ENCODE peak calls at places on chromosome 3, in five cellular contexts. S is PC-3, A is AG10803, Z is cardiac fibroblast, J is Panc1. M is an unnamed sample.

GRCh38 chr3:136752046-136752326 is 192 bp downstream of the STAG1 start:
- DNase-seq in S (no peak), A (no peak), Z (no peak), J (no peak), M (no peak)

GRCh38 chr3:55726501-55726775 is 239.3 kb upstream of the WNT5A start:
- DNase-seq in S (no peak), A (no peak), Z (no peak), J (no peak), M (no peak)

GRCh38 chr3:123713211-123713610 is 128.4 kb upstream of the HACD2 start:
- DNase-seq in S (no peak), A (no peak), Z (no peak), J (no peak), M (no peak)

GRCh38 chr3:96619475-96619874 is 194.9 kb upstream of the EPHA6 start:
- DNase-seq in S (no peak), A (no peak), Z (no peak), J (no peak), M (no peak)

GRCh38 chr3:140898340-140899180 is 43.1 kb upstream of the SLC25A36 start:
- DNase-seq in S (peak; percentile 65), A (peak; percentile 88), Z (peak; percentile 72), J (peak; percentile 28), M (peak; percentile 11)

GRCh38 chr3:159416854-159417253 is 571.8 kb upstream of the IL12A start:
- DNase-seq in S (peak; percentile 13), A (peak; percentile 38), Z (peak; percentile 29), J (no peak), M (no peak)

GRCh38 chr3:158107508-158108095 is 1.4 kb upstream of the SHOX2 start:
- DNase-seq in S (no peak), A (no peak), Z (no peak), J (no peak), M (no peak)

GRCh38 chr3:170721563-170721962 is 135.7 kb upstream of the SLC7A14 start:
- DNase-seq in S (no peak), A (no peak), Z (no peak), J (no peak), M (no peak)

GRCh38 chr3:187012609-187013051 is 82.3 kb downstream of the ST6GAL1 start:
- DNase-seq in S (no peak), A (no peak), Z (peak; percentile 34), J (no peak), M (no peak)

GRCh38 chr3:12188681-12189287 is 30.1 kb upstream of the TIMP4 start:
- DNase-seq in S (no peak), A (no peak), Z (no peak), J (no peak), M (no peak)

GRCh38 chr3:13393427-13394360 is 26.4 kb downstream of the NUP210 start:
- DNase-seq in S (no peak), A (no peak), Z (no peak), J (no peak), M (no peak)

GRCh38 chr3:33786565-33787327 is 11.7 kb upstream of the PDCD6IP start:
- DNase-seq in S (no peak), A (no peak), Z (no peak), J (no peak), M (no peak)

GRCh38 chr3:138673641-138674040 is 65.1 kb downstream of the FAIM start:
- DNase-seq in S (no peak), A (peak; percentile 87), Z (peak; percentile 69), J (no peak), M (no peak)

GRCh38 chr3:72990701-72991395 is 5.8 kb upstream of the PPP4R2 start:
- DNase-seq in S (no peak), A (no peak), Z (no peak), J (no peak), M (no peak)

GRCh38 chr3:107410606-107411005 is 33.4 kb downstream of the CCDC54 start:
- DNase-seq in S (no peak), A (peak; percentile 54), Z (no peak), J (no peak), M (no peak)

GRCh38 chr3:9352917-9353823 is 9.7 kb upstream of the THUMPD3 start:
- DNase-seq in S (peak; percentile 80), A (peak; percentile 73), Z (peak; percentile 83), J (peak; percentile 56), M (peak; percentile 59)

GRCh38 chr3:3341496-3341895 is 162.0 kb upstream of the CRBN start:
- DNase-seq in S (no peak), A (no peak), Z (no peak), J (no peak), M (no peak)

GRCh38 chr3:51478630-51479029 is 21.2 kb downstream of the DCAF1 start:
- DNase-seq in S (no peak), A (no peak), Z (no peak), J (no peak), M (no peak)

GRCh38 chr3:18424213-18424861 is 802 bp downstream of the SATB1 start:
- DNase-seq in S (no peak), A (no peak), Z (no peak), J (no peak), M (no peak)

GRCh38 chr3:26004205-26004604 is 214.3 kb downstream of the OXSM start:
- DNase-seq in S (no peak), A (no peak), Z (no peak), J (no peak), M (no peak)

GRCh38 chr3:105764378-105765376 is 104.1 kb downstream of the CBLB start:
- DNase-seq in S (no peak), A (no peak), Z (no peak), J (no peak), M (no peak)

GRCh38 chr3:133934996-133935842 is 39.5 kb upstream of the RAB6B start:
- DNase-seq in S (no peak), A (no peak), Z (no peak), J (no peak), M (no peak)

GRCh38 chr3:62287528-62287927 is 85.8 kb downstream of the FEZF2 start:
- DNase-seq in S (no peak), A (no peak), Z (no peak), J (no peak), M (no peak)

GRCh38 chr3:119619094-119619493 is 21.4 kb downstream of the PLA1A start:
- DNase-seq in S (peak; percentile 67), A (no peak), Z (no peak), J (no peak), M (no peak)

GRCh38 chr3:7328339-7328738 is 467.4 kb downstream of the GRM7 start:
- DNase-seq in S (no peak), A (no peak), Z (no peak), J (no peak), M (no peak)

GRCh38 chr3:9111349-9112265 is 137.8 kb downstream of the SRGAP3 start:
- DNase-seq in S (no peak), A (peak; percentile 34), Z (peak; percentile 26), J (no peak), M (no peak)

DNA sequence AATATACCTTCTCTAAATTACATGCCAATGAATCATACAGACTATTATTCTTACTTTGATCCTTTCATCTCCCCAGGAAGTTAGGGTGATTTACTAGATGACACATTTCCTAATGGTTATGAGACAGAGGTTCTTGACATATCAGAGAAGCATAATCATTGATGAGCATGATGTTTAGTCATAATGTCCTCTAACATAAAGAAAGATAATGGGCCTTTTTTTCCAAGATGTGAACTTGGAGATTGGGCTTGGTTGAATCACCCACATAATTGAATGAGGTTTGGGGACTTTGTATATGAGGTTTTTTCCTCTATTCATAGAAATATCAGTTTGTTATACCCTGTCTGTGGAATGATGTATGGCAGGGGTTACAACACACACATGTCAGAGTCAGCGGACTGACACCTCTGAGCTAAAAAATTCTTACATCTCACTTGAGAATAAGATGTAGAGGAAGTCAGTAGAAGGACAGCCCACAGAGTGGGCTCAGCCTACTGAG is 69.7 kb upstream of the DCBLD2 start:
- DNase-seq in S (peak; percentile 98), A (peak; percentile 63), Z (no peak), J (no peak), M (no peak)
- TF ChIP-seq CTCF in S (no peak), A (no peak), Z (peak; percentile 11), J (no peak), M (no peak)

DNA sequence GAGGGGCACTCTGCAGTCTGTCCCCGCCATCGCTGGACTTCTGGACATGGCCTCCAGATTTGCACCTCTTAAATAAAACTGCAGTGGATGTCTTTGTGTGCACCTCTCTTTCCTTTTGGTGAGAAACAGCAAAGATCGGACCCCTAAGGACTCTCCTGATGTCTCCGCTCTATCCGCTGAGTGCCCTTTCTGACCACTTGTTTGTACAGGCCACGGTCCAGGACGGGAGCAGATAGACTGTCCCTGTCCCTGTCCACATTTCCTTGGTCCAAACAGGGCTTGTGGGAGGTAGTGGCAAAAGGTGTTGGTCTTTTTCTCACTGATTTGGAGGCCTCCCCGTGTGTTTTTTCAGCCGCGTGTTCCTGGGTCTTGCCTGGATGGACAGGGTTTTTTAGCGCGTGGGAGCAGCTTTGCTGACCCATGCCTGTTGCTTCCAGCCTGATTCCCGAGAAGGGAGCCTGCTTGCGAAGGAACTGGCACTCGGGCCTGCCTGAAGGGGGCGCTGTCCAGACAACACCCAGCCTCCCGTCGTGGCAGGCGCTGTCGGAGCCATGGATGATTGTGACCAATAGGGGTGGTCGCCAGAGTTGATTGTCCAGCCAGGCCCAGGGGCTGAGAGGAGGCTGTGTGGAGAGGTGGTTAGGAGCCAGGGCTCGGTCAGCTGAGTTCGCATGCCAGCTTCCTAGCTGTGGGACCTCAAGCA is 13.2 kb upstream of the STAB1 start:
- DNase-seq in S (no peak), A (no peak), Z (peak; percentile 20), J (no peak), M (peak; percentile 39)
- TF ChIP-seq CTCF in S (peak; percentile 66), A (peak; percentile 43), Z (peak; percentile 61), J (no peak), M (peak; percentile 55)

GRCh38 chr3:146594843-146595482 is 10.2 kb downstream of the PLSCR5 start:
- DNase-seq in S (peak; percentile 53), A (peak; percentile 16), Z (peak; percentile 38), J (no peak), M (no peak)
- TF ChIP-seq CTCF in S (peak; percentile 52), A (peak; percentile 44), Z (peak; percentile 30), J (peak; percentile 51), M (peak; percentile 68)

DNA sequence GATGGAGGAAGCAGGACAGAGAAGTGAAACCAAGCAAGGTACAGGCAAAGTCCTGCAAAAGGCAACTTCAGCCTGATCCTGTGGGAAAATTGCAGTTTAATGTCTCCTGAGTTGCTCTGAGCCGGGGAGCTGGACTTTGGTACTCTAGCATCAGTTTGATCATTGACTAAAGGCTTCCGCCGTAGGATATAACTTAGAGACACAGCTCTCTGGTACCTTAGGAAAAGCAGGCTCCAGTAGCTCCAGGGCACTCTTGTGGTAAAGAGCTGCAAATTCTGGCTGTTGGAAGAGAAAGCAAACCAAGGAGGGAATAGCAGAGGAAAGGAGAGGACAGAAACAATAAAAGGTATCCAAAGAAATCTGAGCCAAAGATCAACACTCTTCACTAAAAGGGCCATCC is 521.1 kb downstream of the PLOD2 start:
- DNase-seq in S (no peak), A (no peak), Z (no peak), J (no peak), M (no peak)
- TF ChIP-seq CTCF in S (no peak), A (no peak), Z (no peak), J (no peak), M (no peak)

GRCh38 chr3:79351693-79352092 is 416.1 kb downstream of the ROBO1 start:
- DNase-seq in S (no peak), A (no peak), Z (no peak), J (no peak), M (no peak)
- TF ChIP-seq CTCF in S (no peak), A (no peak), Z (no peak), J (no peak), M (no peak)

M was measured in neural crest cell.